ENCODE peak calls at places on chromosomes 13 and 19, in seven cellular contexts. O is WTC11; G is psoas muscle; Y is right cardiac atrium; S is NCI-H2107; E is PC-3; C is activated CD4-positive, alpha-beta T cell treated with anti-CD3 and anti-CD28 coated beads for 4 hours. I is an unnamed sample.

GRCh38 chr19:55392820-55393219 is 7.1 kb downstream of the RPL28 start:
- DNase-seq in G (no peak), C (no peak), E (no peak), O (no peak), Y (peak), S (no peak), I (no peak)

GRCh38 chr19:4442846-4443146 is 14.8 kb downstream of the UBXN6 start:
- DNase-seq in E (no peak), O (no peak), Y (peak), C (no peak), S (no peak), G (no peak), I (no peak)

GRCh38 chr19:40691421-40692211 is 1.2 kb upstream of the NUMBL start:
- DNase-seq in Y (peak), S (peak), O (no peak), C (no peak), G (no peak), E (no peak), I (peak)

GRCh38 chr13:35699181-35699580 is 222.7 kb upstream of the MAB21L1 start:
- DNase-seq in C (no peak), S (no peak), O (no peak), G (peak), Y (no peak), E (peak), I (peak)

GRCh38 chr13:44734204-44734707 is 158.1 kb upstream of the TSC22D1 start:
- DNase-seq in G (peak), O (no peak), C (no peak), S (peak), Y (peak), E (peak), I (peak)

GRCh38 chr19:10961073-10961762 is 388 bp downstream of the SMARCA4 start:
- DNase-seq in E (peak), S (no peak), G (peak), Y (no peak), C (no peak), O (peak), I (peak)

GRCh38 chr19:4713384-4713951 is 10.2 kb downstream of the DPP9 start:
- DNase-seq in O (no peak), C (no peak), G (peak), S (no peak), Y (peak), E (peak), I (peak)

GRCh38 chr13:45916036-45916435 is 64.5 kb upstream of the SIAH3 start:
- DNase-seq in O (no peak), C (no peak), G (no peak), Y (no peak), S (no peak), E (no peak), I (no peak)

GRCh38 chr13:94595006-94595942 is 678 bp downstream of the TGDS start:
- DNase-seq in Y (peak), C (peak), E (peak), O (no peak), S (no peak), G (no peak), I (peak)

GRCh38 chr19:37317403-37318209 is 53.3 kb upstream of the ZNF527 start:
- DNase-seq in E (peak), O (peak), C (peak), S (peak), Y (peak), G (peak), I (peak)

GRCh38 chr13:93673885-93674284 is 447.3 kb downstream of the GPC6 start:
- DNase-seq in C (no peak), Y (no peak), O (no peak), G (no peak), E (no peak), S (no peak), I (no peak)

GRCh38 chr19:11736696-11737095 is 2.0 kb downstream of the ZNF823 start:
- DNase-seq in Y (peak), S (no peak), C (no peak), G (peak), O (no peak), E (peak), I (no peak)